ENCODE peak calls at places on chromosome 11, in five cellular contexts. M, Q, P, B and H are unnamed samples.
A peak's percentile ranks its signal among the peaks of the same experiment; 100 is the strongest.

GRCh38 chr11:59437770-59438169 is 1.5 kb downstream of the OR5A1 start:
- DNase-seq in M (no peak), Q (no peak), P (no peak), B (no peak), H (no peak)

GRCh38 chr11:46836431-46836830 is 9.6 kb downstream of the CKAP5 start:
- DNase-seq in M (no peak), Q (no peak), P (no peak), B (no peak), H (no peak)

GRCh38 chr11:67400942-67401494 is 640 bp downstream of the PPP1CA start:
- DNase-seq in M (no peak), Q (no peak), P (peak; percentile 57), B (no peak), H (no peak)

GRCh38 chr11:129323896-129324522 is 51.6 kb upstream of the BARX2 start:
- DNase-seq in M (no peak), Q (peak; percentile 61), P (no peak), B (no peak), H (no peak)

GRCh38 chr11:98307827-98308491 is 712.8 kb upstream of the CNTN5 start:
- DNase-seq in M (no peak), Q (no peak), P (no peak), B (no peak), H (no peak)

GRCh38 chr11:60973699-60974098 is 2.2 kb downstream of the CD6 start:
- DNase-seq in M (no peak), Q (peak; percentile 13), P (no peak), B (no peak), H (no peak)

GRCh38 chr11:128757235-128757711 is 63.4 kb downstream of the FLI1 start:
- DNase-seq in M (peak; percentile 48), Q (peak; percentile 60), P (no peak), B (peak; percentile 20), H (peak; percentile 5)

GRCh38 chr11:5891216-5891800 is 1.7 kb upstream of the OR52E5 start:
- DNase-seq in M (no peak), Q (no peak), P (no peak), B (peak; percentile 8), H (no peak)

GRCh38 chr11:40125054-40125453 is 1334.4 kb downstream of the LRRC4C start:
- DNase-seq in M (no peak), Q (no peak), P (no peak), B (no peak), H (no peak)

GRCh38 chr11:58127350-58127749 is 2.0 kb upstream of the OR9I1 start:
- DNase-seq in M (no peak), Q (no peak), P (no peak), B (no peak), H (no peak)

GRCh38 chr11:96155627-96156378 is 187.2 kb downstream of the MAML2 start:
- DNase-seq in M (no peak), Q (peak; percentile 85), P (peak; percentile 80), B (peak; percentile 85), H (no peak)

GRCh38 chr11:66983275-66983924 is 8.3 kb downstream of the C11orf86 start:
- DNase-seq in M (no peak), Q (no peak), P (no peak), B (no peak), H (no peak)

GRCh38 chr11:92657226-92657625 is 312.2 kb upstream of the MTNR1B start:
- DNase-seq in M (no peak), Q (no peak), P (no peak), B (no peak), H (no peak)

GRCh38 chr11:124434699-124435098 is 10.0 kb upstream of the OR8B4 start:
- DNase-seq in M (no peak), Q (no peak), P (no peak), B (no peak), H (no peak)

GRCh38 chr11:1771700-1772099 is 8.0 kb upstream of the CTSD start:
- DNase-seq in M (no peak), Q (peak; percentile 62), P (peak; percentile 55), B (no peak), H (no peak)

GRCh38 chr11:9859491-9860305 is 195.8 kb downstream of the SWAP70 start:
- DNase-seq in M (no peak), Q (no peak), P (no peak), B (no peak), H (no peak)

GRCh38 chr11:46977038-46977818 is 40.7 kb downstream of the CSTPP1 start:
- DNase-seq in M (no peak), Q (no peak), P (no peak), B (no peak), H (peak; percentile 16)

GRCh38 chr11:122186439-122187080 is 70.5 kb upstream of the BLID start:
- DNase-seq in M (no peak), Q (no peak), P (no peak), B (peak; percentile 91), H (no peak)

GRCh38 chr11:125069008-125069407 is 5.9 kb downstream of the SLC37A2 start:
- DNase-seq in M (no peak), Q (no peak), P (no peak), B (no peak), H (no peak)

GRCh38 chr11:61091373-61092279 is 10.7 kb upstream of the CD5 start:
- DNase-seq in M (peak; percentile 34), Q (no peak), P (no peak), B (peak; percentile 6), H (no peak)

GRCh38 chr11:14373941-14374646 is 15.1 kb upstream of the RRAS2 start:
- DNase-seq in M (no peak), Q (peak; percentile 83), P (no peak), B (no peak), H (no peak)

GRCh38 chr11:8597182-8597581 is 3.2 kb upstream of the STK33 start:
- DNase-seq in M (no peak), Q (no peak), P (no peak), B (no peak), H (no peak)

GRCh38 chr11:130762342-130763037 is 153.8 kb downstream of the SNX19 start:
- DNase-seq in M (no peak), Q (no peak), P (no peak), B (no peak), H (no peak)

GRCh38 chr11:129440028-129440630 is 64.5 kb downstream of the BARX2 start:
- DNase-seq in M (no peak), Q (no peak), P (no peak), B (peak; percentile 34), H (peak; percentile 21)

GRCh38 chr11:93403930-93404329 is 73.4 kb downstream of the DEUP1 start:
- DNase-seq in M (no peak), Q (no peak), P (no peak), B (no peak), H (no peak)

GRCh38 chr11:122141757-122142156 is 25.7 kb upstream of the BLID start:
- DNase-seq in M (no peak), Q (no peak), P (no peak), B (no peak), H (no peak)

GRCh38 chr11:112255075-112255739 is 5.5 kb downstream of the PLET1 start:
- DNase-seq in M (no peak), Q (peak; percentile 52), P (no peak), B (peak; percentile 16), H (no peak)

GRCh38 chr11:108562746-108563581 is 30.6 kb downstream of the EXPH5 start:
- DNase-seq in M (no peak), Q (no peak), P (no peak), B (no peak), H (peak; percentile 28)

GRCh38 chr11:17472467-17472866 is 4.2 kb downstream of the ABCC8 start:
- DNase-seq in M (no peak), Q (no peak), P (no peak), B (no peak), H (no peak)

GRCh38 chr11:35605691-35606090 is 12.6 kb upstream of the FJX1 start:
- DNase-seq in M (no peak), Q (peak; percentile 50), P (peak; percentile 62), B (no peak), H (peak; percentile 37)

GRCh38 chr11:36890280-36890679 is 292.2 kb upstream of the RAG2 start:
- DNase-seq in M (no peak), Q (no peak), P (no peak), B (no peak), H (no peak)

GRCh38 chr11:67278135-67278938 is 10.8 kb upstream of the ANKRD13D start:
- DNase-seq in M (no peak), Q (peak; percentile 46), P (peak; percentile 39), B (no peak), H (no peak)